ENCODE peak calls at places on chromosomes 6 and 20, in five cellular contexts. E is SK-MEL-5, W is psoas muscle, D is dorsolateral prefrontal cortex, L is NCI-H1436 treated with DMSO at 0.1 percent for 48 hours. O is an unnamed sample.

GRCh38 chr6:144581807-144582537 is 296.8 kb downstream of the UTRN start:
- DNase-seq in E (peak), W (no peak), D (no peak), L (no peak), O (no peak)

GRCh38 chr6:27157461-27158315 is 89.8 kb upstream of the PRSS16 start:
- DNase-seq in E (peak), W (peak), D (no peak), L (peak), O (no peak)

GRCh38 chr20:46954490-46955038 is 59.9 kb downstream of the EYA2 start:
- DNase-seq in E (no peak), W (no peak), D (no peak), L (no peak), O (no peak)

GRCh38 chr6:77298298-77298697 is 165.0 kb downstream of the HTR1B start:
- DNase-seq in E (no peak), W (no peak), D (no peak), L (no peak), O (no peak)

GRCh38 chr20:19775353-19776201 is 17.5 kb downstream of the RIN2 start:
- DNase-seq in E (no peak), W (no peak), D (no peak), L (no peak), O (no peak)

GRCh38 chr6:31738048-31738979 is 1.5 kb upstream of the MSH5 start:
- DNase-seq in E (peak), W (no peak), D (no peak), L (no peak), O (peak)

GRCh38 chr6:109393882-109394281 is 11.6 kb upstream of the CD164 start:
- DNase-seq in E (no peak), W (no peak), D (no peak), L (no peak), O (no peak)

GRCh38 chr20:41079066-41079465 is 50.4 kb downstream of the TOP1 start:
- DNase-seq in E (no peak), W (no peak), D (no peak), L (no peak), O (no peak)

GRCh38 chr6:132525866-132526265 is 12.2 kb upstream of the TAAR9 start:
- DNase-seq in E (peak), W (no peak), D (no peak), L (no peak), O (no peak)

GRCh38 chr6:43698584-43699349 is 11.2 kb upstream of the MRPS18A start:
- DNase-seq in E (no peak), W (peak), D (no peak), L (no peak), O (peak)

GRCh38 chr20:62052336-62052841 is 13.3 kb downstream of the TAF4 start:
- DNase-seq in E (no peak), W (no peak), D (peak), L (no peak), O (no peak)

GRCh38 chr6:111087871-111088667 is 766 bp downstream of the SLC16A10 start:
- DNase-seq in E (peak), W (no peak), D (no peak), L (no peak), O (no peak)